ENCODE peak calls at places on chromosome 2, in five cellular contexts. S is T-helper 2 cell, T is NCI-H1417, Y is HCT116, P is fibroblast of pulmonary artery. C is an unnamed sample.

GRCh38 chr2:31324000-31324633 is 90.2 kb downstream of the EHD3 start:
- DNase-seq in T (no peak), Y (no peak), P (no peak), S (peak; percentile 85), C (no peak)

GRCh38 chr2:149562304-149562703 is 25.3 kb downstream of the MMADHC start:
- DNase-seq in P (peak; percentile 25), T (peak; percentile 74), S (no peak), Y (no peak), C (peak; percentile 66)

GRCh38 chr2:134392689-134393476 is 139.0 kb downstream of the MGAT5 start:
- DNase-seq in T (no peak), Y (no peak), P (peak; percentile 60), S (no peak), C (peak; percentile 66)

GRCh38 chr2:95323347-95324155 is 26.4 kb downstream of the KCNIP3 start:
- DNase-seq in T (peak; percentile 22), S (peak; percentile 7), Y (peak; percentile 55), P (no peak), C (peak; percentile 62)

GRCh38 chr2:60972889-60973656 is 44.4 kb upstream of the PEX13 start:
- DNase-seq in Y (no peak), P (no peak), T (no peak), S (no peak), C (no peak)

GRCh38 chr2:165238295-165238694 is 919 bp upstream of the SCN2A start:
- DNase-seq in Y (no peak), P (peak; percentile 35), T (no peak), S (peak; percentile 11), C (no peak)

GRCh38 chr2:222859786-222860726 is 780 bp upstream of the ACSL3 start:
- DNase-seq in T (no peak), S (no peak), P (peak; percentile 84), Y (no peak), C (peak; percentile 55)

GRCh38 chr2:168245074-168245825 is 2.1 kb downstream of the STK39 start:
- DNase-seq in S (peak; percentile 47), P (peak; percentile 18), T (no peak), Y (no peak), C (peak; percentile 43)

GRCh38 chr2:2191110-2191707 is 139.9 kb downstream of the MYT1L start:
- DNase-seq in T (peak; percentile 20), Y (no peak), P (no peak), S (no peak), C (peak; percentile 68)

GRCh38 chr2:58866946-58867345 is 625.8 kb upstream of the FANCL start:
- DNase-seq in Y (no peak), T (no peak), S (no peak), P (no peak), C (no peak)

GRCh38 chr2:235638541-235639192 is 144.8 kb downstream of the AGAP1 start:
- DNase-seq in P (no peak), T (no peak), S (no peak), Y (no peak), C (peak; percentile 48)

GRCh38 chr2:72134408-72134996 is 13.2 kb downstream of the CYP26B1 start:
- DNase-seq in P (no peak), S (no peak), T (no peak), Y (no peak), C (no peak)